ENCODE peak calls at places on chromosomes 7 and 10, in eight cellular contexts. One of them, this sample, is unnamed.

GRCh38 chr7:125427676-125428075 is 498.1 kb upstream of the POT1 start:
- DNase-seq in tibial nerve: no peak
- DNase-seq in Caco-2: no peak
- DNase-seq in Calu3: no peak
- DNase-seq in Kasumi-1: no peak
- DNase-seq in NCI-H748 treated with DMSO at 0.1 percent for 48 hours: no peak
- DNase-seq in GM12865: no peak
- DNase-seq in NCI-H2081: no peak
- DNase-seq in this sample: no peak

GRCh38 chr10:29545122-29545521 is 89.6 kb downstream of the SVIL start:
- DNase-seq in tibial nerve: no peak
- DNase-seq in Calu3: no peak
- DNase-seq in Kasumi-1: no peak
- DNase-seq in NCI-H2081: no peak
- DNase-seq in Caco-2: no peak
- DNase-seq in NCI-H748 treated with DMSO at 0.1 percent for 48 hours: no peak
- DNase-seq in GM12865: no peak
- DNase-seq in this sample: no peak

GRCh38 chr10:83078160-83078559 is 1061.1 kb upstream of the GHITM start:
- DNase-seq in GM12865: no peak
- DNase-seq in Kasumi-1: no peak
- DNase-seq in Calu3: no peak
- DNase-seq in NCI-H748 treated with DMSO at 0.1 percent for 48 hours: no peak
- DNase-seq in NCI-H2081: no peak
- DNase-seq in Caco-2: no peak
- DNase-seq in tibial nerve: no peak
- DNase-seq in this sample: no peak

GRCh38 chr7:51082096-51082840 is 234.3 kb downstream of the COBL start:
- DNase-seq in Caco-2: no peak
- DNase-seq in NCI-H2081: no peak
- DNase-seq in Calu3: no peak
- DNase-seq in GM12865: no peak
- DNase-seq in Kasumi-1: no peak
- DNase-seq in NCI-H748 treated with DMSO at 0.1 percent for 48 hours: no peak
- DNase-seq in tibial nerve: no peak
- DNase-seq in this sample: no peak

GRCh38 chr7:141366098-141366621 is 185.1 kb upstream of the AGK start:
- DNase-seq in NCI-H748 treated with DMSO at 0.1 percent for 48 hours: no peak
- DNase-seq in tibial nerve: no peak
- DNase-seq in Caco-2: peak
- DNase-seq in GM12865: no peak
- DNase-seq in Kasumi-1: no peak
- DNase-seq in Calu3: no peak
- DNase-seq in NCI-H2081: no peak
- DNase-seq in this sample: no peak

GRCh38 chr10:25142465-25142864 is 32.3 kb upstream of the GPR158 start:
- DNase-seq in NCI-H748 treated with DMSO at 0.1 percent for 48 hours: no peak
- DNase-seq in Kasumi-1: peak
- DNase-seq in GM12865: no peak
- DNase-seq in NCI-H2081: no peak
- DNase-seq in Calu3: no peak
- DNase-seq in tibial nerve: no peak
- DNase-seq in Caco-2: no peak
- DNase-seq in this sample: no peak

GRCh38 chr7:121953601-121954000 is 80.6 kb downstream of the PTPRZ1 start:
- DNase-seq in GM12865: no peak
- DNase-seq in NCI-H2081: no peak
- DNase-seq in Kasumi-1: no peak
- DNase-seq in Calu3: no peak
- DNase-seq in Caco-2: no peak
- DNase-seq in tibial nerve: no peak
- DNase-seq in NCI-H748 treated with DMSO at 0.1 percent for 48 hours: no peak
- DNase-seq in this sample: no peak

GRCh38 chr7:134878731-134879295 is 99.4 kb downstream of the CALD1 start:
- DNase-seq in Kasumi-1: no peak
- DNase-seq in Caco-2: no peak
- DNase-seq in tibial nerve: no peak
- DNase-seq in NCI-H2081: no peak
- DNase-seq in Calu3: no peak
- DNase-seq in NCI-H748 treated with DMSO at 0.1 percent for 48 hours: no peak
- DNase-seq in GM12865: peak
- DNase-seq in this sample: no peak

GRCh38 chr7:120725376-120726039 is 132.4 kb downstream of the TSPAN12 start:
- DNase-seq in Caco-2: no peak
- DNase-seq in Kasumi-1: peak
- DNase-seq in NCI-H748 treated with DMSO at 0.1 percent for 48 hours: peak
- DNase-seq in tibial nerve: no peak
- DNase-seq in Calu3: no peak
- DNase-seq in NCI-H2081: peak
- DNase-seq in GM12865: peak
- DNase-seq in this sample: no peak

GRCh38 chr7:47901542-47901941 is 46.7 kb downstream of the PKD1L1 start:
- DNase-seq in NCI-H748 treated with DMSO at 0.1 percent for 48 hours: no peak
- DNase-seq in Kasumi-1: no peak
- DNase-seq in NCI-H2081: no peak
- DNase-seq in Caco-2: no peak
- DNase-seq in Calu3: no peak
- DNase-seq in GM12865: no peak
- DNase-seq in tibial nerve: no peak
- DNase-seq in this sample: no peak

GRCh38 chr7:76155938-76156337 is 45.8 kb upstream of the SRRM3 start:
- DNase-seq in NCI-H748 treated with DMSO at 0.1 percent for 48 hours: no peak
- DNase-seq in Caco-2: no peak
- DNase-seq in Calu3: peak
- DNase-seq in NCI-H2081: no peak
- DNase-seq in Kasumi-1: peak
- DNase-seq in tibial nerve: peak
- DNase-seq in GM12865: no peak
- DNase-seq in this sample: no peak

GRCh38 chr10:59709472-59710125 is at the start of gene SLC16A9:
- DNase-seq in NCI-H748 treated with DMSO at 0.1 percent for 48 hours: peak
- DNase-seq in GM12865: peak
- DNase-seq in Kasumi-1: peak
- DNase-seq in tibial nerve: no peak
- DNase-seq in Calu3: peak
- DNase-seq in NCI-H2081: peak
- DNase-seq in Caco-2: peak
- DNase-seq in this sample: peak

GRCh38 chr7:379456-380225 is 89.7 kb downstream of the FOXL3 start:
- DNase-seq in Caco-2: no peak
- DNase-seq in Kasumi-1: no peak
- DNase-seq in NCI-H2081: no peak
- DNase-seq in Calu3: no peak
- DNase-seq in NCI-H748 treated with DMSO at 0.1 percent for 48 hours: no peak
- DNase-seq in GM12865: no peak
- DNase-seq in tibial nerve: no peak
- DNase-seq in this sample: no peak

GRCh38 chr10:119461380-119461779 is 81.1 kb downstream of the RGS10 start:
- DNase-seq in GM12865: peak
- DNase-seq in Caco-2: no peak
- DNase-seq in tibial nerve: no peak
- DNase-seq in NCI-H748 treated with DMSO at 0.1 percent for 48 hours: no peak
- DNase-seq in NCI-H2081: no peak
- DNase-seq in Calu3: peak
- DNase-seq in Kasumi-1: no peak
- DNase-seq in this sample: no peak

GRCh38 chr10:79102056-79102874 is 33.5 kb downstream of the ZMIZ1 start:
- DNase-seq in Calu3: no peak
- DNase-seq in Kasumi-1: peak
- DNase-seq in tibial nerve: peak
- DNase-seq in NCI-H2081: no peak
- DNase-seq in Caco-2: no peak
- DNase-seq in GM12865: no peak
- DNase-seq in NCI-H748 treated with DMSO at 0.1 percent for 48 hours: no peak
- DNase-seq in this sample: no peak

GRCh38 chr7:16739863-16740622 is 13.5 kb upstream of the TSPAN13 start:
- DNase-seq in tibial nerve: no peak
- DNase-seq in NCI-H2081: no peak
- DNase-seq in GM12865: no peak
- DNase-seq in Caco-2: peak
- DNase-seq in Calu3: no peak
- DNase-seq in Kasumi-1: no peak
- DNase-seq in NCI-H748 treated with DMSO at 0.1 percent for 48 hours: no peak
- DNase-seq in this sample: no peak

GRCh38 chr7:37546677-37547076 is 98.0 kb upstream of the ELMO1 start:
- DNase-seq in Calu3: no peak
- DNase-seq in GM12865: no peak
- DNase-seq in NCI-H2081: no peak
- DNase-seq in tibial nerve: no peak
- DNase-seq in Caco-2: no peak
- DNase-seq in NCI-H748 treated with DMSO at 0.1 percent for 48 hours: no peak
- DNase-seq in Kasumi-1: no peak
- DNase-seq in this sample: no peak

GRCh38 chr7:46230298-46231295 is 309.5 kb upstream of the IGFBP3 start:
- DNase-seq in Caco-2: no peak
- DNase-seq in GM12865: no peak
- DNase-seq in Calu3: no peak
- DNase-seq in NCI-H2081: no peak
- DNase-seq in NCI-H748 treated with DMSO at 0.1 percent for 48 hours: no peak
- DNase-seq in Kasumi-1: no peak
- DNase-seq in tibial nerve: no peak
- DNase-seq in this sample: no peak

GRCh38 chr7:338295-339061 is 48.5 kb downstream of the FOXL3 start:
- DNase-seq in Caco-2: no peak
- DNase-seq in NCI-H2081: no peak
- DNase-seq in Calu3: no peak
- DNase-seq in NCI-H748 treated with DMSO at 0.1 percent for 48 hours: no peak
- DNase-seq in tibial nerve: no peak
- DNase-seq in Kasumi-1: no peak
- DNase-seq in GM12865: no peak
- DNase-seq in this sample: no peak

GRCh38 chr10:25753776-25754175 is 180.3 kb upstream of the MYO3A start:
- DNase-seq in NCI-H748 treated with DMSO at 0.1 percent for 48 hours: no peak
- DNase-seq in GM12865: no peak
- DNase-seq in Caco-2: no peak
- DNase-seq in tibial nerve: no peak
- DNase-seq in Calu3: no peak
- DNase-seq in NCI-H2081: no peak
- DNase-seq in Kasumi-1: no peak
- DNase-seq in this sample: no peak

GRCh38 chr7:98981701-98982100 is 103.4 kb downstream of the TRRAP start:
- DNase-seq in Calu3: no peak
- DNase-seq in NCI-H2081: no peak
- DNase-seq in Caco-2: no peak
- DNase-seq in NCI-H748 treated with DMSO at 0.1 percent for 48 hours: no peak
- DNase-seq in Kasumi-1: no peak
- DNase-seq in tibial nerve: no peak
- DNase-seq in GM12865: no peak
- DNase-seq in this sample: no peak